ENCODE peak calls at places on chromosomes 11 and 22, in nine cellular contexts. One of them, this sample, is unnamed.

GRCh38 chr11:128305588-128305987 is 281.8 kb downstream of the ETS1 start:
- DNase-seq in spleen: no peak
- DNase-seq in foreskin fibroblast: no peak
- DNase-seq in transverse colon: no peak
- DNase-seq in fibroblast of mammary gland: no peak
- DNase-seq in sigmoid colon: no peak
- DNase-seq in iPS DF 6.9: no peak
- DNase-seq in cardiac muscle cell: no peak
- DNase-seq in cardiac fibroblast: no peak
- DNase-seq in this sample: no peak

GRCh38 chr11:97389270-97389669 is 999.5 kb downstream of the JRKL start:
- DNase-seq in fibroblast of mammary gland: no peak
- DNase-seq in spleen: no peak
- DNase-seq in iPS DF 6.9: no peak
- DNase-seq in cardiac muscle cell: no peak
- DNase-seq in cardiac fibroblast: no peak
- DNase-seq in transverse colon: no peak
- DNase-seq in foreskin fibroblast: no peak
- DNase-seq in sigmoid colon: no peak
- DNase-seq in this sample: no peak

GRCh38 chr11:8168485-8169257 is at the start of gene RIC3:
- DNase-seq in fibroblast of mammary gland: no peak
- DNase-seq in sigmoid colon: peak; percentile 69
- DNase-seq in spleen: peak; percentile 87
- DNase-seq in iPS DF 6.9: peak; percentile 25
- DNase-seq in transverse colon: peak; percentile 30
- DNase-seq in cardiac muscle cell: no peak
- DNase-seq in foreskin fibroblast: no peak
- DNase-seq in cardiac fibroblast: no peak
- DNase-seq in this sample: no peak

GRCh38 chr11:71097506-71098240 is 154.7 kb downstream of the SHANK2 start:
- DNase-seq in iPS DF 6.9: no peak
- DNase-seq in sigmoid colon: no peak
- DNase-seq in transverse colon: no peak
- DNase-seq in spleen: peak; percentile 50
- DNase-seq in cardiac muscle cell: no peak
- DNase-seq in cardiac fibroblast: no peak
- DNase-seq in fibroblast of mammary gland: no peak
- DNase-seq in foreskin fibroblast: no peak
- DNase-seq in this sample: no peak

GRCh38 chr22:37904572-37905533 is 1.2 kb upstream of the MICALL1 start:
- DNase-seq in foreskin fibroblast: peak; percentile 99
- DNase-seq in spleen: no peak
- DNase-seq in cardiac fibroblast: peak; percentile 94
- DNase-seq in fibroblast of mammary gland: peak; percentile 100
- DNase-seq in sigmoid colon: peak; percentile 83
- DNase-seq in cardiac muscle cell: peak; percentile 97
- DNase-seq in iPS DF 6.9: no peak
- DNase-seq in transverse colon: peak; percentile 33
- DNase-seq in this sample: peak; percentile 90

GRCh38 chr11:67320011-67320410 is 16.7 kb downstream of the SSH3 start:
- DNase-seq in spleen: no peak
- DNase-seq in cardiac muscle cell: no peak
- DNase-seq in foreskin fibroblast: no peak
- DNase-seq in cardiac fibroblast: no peak
- DNase-seq in iPS DF 6.9: no peak
- DNase-seq in fibroblast of mammary gland: no peak
- DNase-seq in sigmoid colon: no peak
- DNase-seq in transverse colon: no peak
- DNase-seq in this sample: peak; percentile 31

GRCh38 chr11:116833816-116834534 is 3.4 kb downstream of the APOA1 start:
- DNase-seq in spleen: peak; percentile 54
- DNase-seq in cardiac muscle cell: no peak
- DNase-seq in foreskin fibroblast: no peak
- DNase-seq in transverse colon: no peak
- DNase-seq in iPS DF 6.9: no peak
- DNase-seq in cardiac fibroblast: no peak
- DNase-seq in sigmoid colon: no peak
- DNase-seq in fibroblast of mammary gland: no peak
- DNase-seq in this sample: no peak

GRCh38 chr11:64846998-64847666 is 2.7 kb upstream of the CDC42BPG start:
- DNase-seq in transverse colon: peak; percentile 96
- DNase-seq in cardiac muscle cell: peak; percentile 92
- DNase-seq in sigmoid colon: peak; percentile 96
- DNase-seq in spleen: peak; percentile 99
- DNase-seq in foreskin fibroblast: peak; percentile 95
- DNase-seq in fibroblast of mammary gland: peak; percentile 84
- DNase-seq in cardiac fibroblast: peak; percentile 91
- DNase-seq in iPS DF 6.9: peak; percentile 89
- DNase-seq in this sample: no peak

GRCh38 chr11:17400048-17400775 is 11.8 kb upstream of the KCNJ11 start:
- DNase-seq in cardiac muscle cell: no peak
- DNase-seq in sigmoid colon: no peak
- DNase-seq in fibroblast of mammary gland: no peak
- DNase-seq in transverse colon: no peak
- DNase-seq in iPS DF 6.9: no peak
- DNase-seq in spleen: peak; percentile 75
- DNase-seq in cardiac fibroblast: no peak
- DNase-seq in foreskin fibroblast: no peak
- DNase-seq in this sample: no peak

GRCh38 chr11:125371451-125371935 is 124.6 kb downstream of the FEZ1 start:
- DNase-seq in foreskin fibroblast: no peak
- DNase-seq in spleen: peak; percentile 11
- DNase-seq in fibroblast of mammary gland: no peak
- DNase-seq in transverse colon: no peak
- DNase-seq in sigmoid colon: no peak
- DNase-seq in cardiac muscle cell: no peak
- DNase-seq in cardiac fibroblast: no peak
- DNase-seq in iPS DF 6.9: peak; percentile 81
- DNase-seq in this sample: no peak

GRCh38 chr22:17257578-17257977 is 38.3 kb upstream of the ADA2 start:
- DNase-seq in spleen: no peak
- DNase-seq in transverse colon: no peak
- DNase-seq in foreskin fibroblast: no peak
- DNase-seq in cardiac muscle cell: no peak
- DNase-seq in sigmoid colon: no peak
- DNase-seq in cardiac fibroblast: no peak
- DNase-seq in iPS DF 6.9: no peak
- DNase-seq in fibroblast of mammary gland: no peak
- DNase-seq in this sample: no peak
- H3K4me3 ChIP-seq in spleen: no peak overlapping the region
- H3K4me3 ChIP-seq in transverse colon: no peak overlapping the region
- H3K4me3 ChIP-seq in foreskin fibroblast: no peak overlapping the region
- H3K4me3 ChIP-seq in cardiac muscle cell: no peak overlapping the region
- H3K4me3 ChIP-seq in sigmoid colon: no peak overlapping the region
- H3K4me3 ChIP-seq in cardiac fibroblast: no peak overlapping the region
- H3K4me3 ChIP-seq in iPS DF 6.9: no peak overlapping the region
- H3K4me3 ChIP-seq in fibroblast of mammary gland: no peak overlapping the region
- H3K4me3 ChIP-seq in this sample: no peak overlapping the region

GRCh38 chr11:48028909-48029685 is 48.7 kb downstream of the PTPRJ start:
- DNase-seq in transverse colon: no peak
- DNase-seq in spleen: peak; percentile 77
- DNase-seq in fibroblast of mammary gland: no peak
- DNase-seq in iPS DF 6.9: no peak
- DNase-seq in cardiac muscle cell: no peak
- DNase-seq in cardiac fibroblast: peak; percentile 54
- DNase-seq in sigmoid colon: no peak
- DNase-seq in foreskin fibroblast: peak; percentile 45
- DNase-seq in this sample: no peak
- H3K4me3 ChIP-seq in transverse colon: no peak overlapping the region
- H3K4me3 ChIP-seq in spleen: no peak overlapping the region
- H3K4me3 ChIP-seq in fibroblast of mammary gland: no peak overlapping the region
- H3K4me3 ChIP-seq in iPS DF 6.9: no peak overlapping the region
- H3K4me3 ChIP-seq in cardiac muscle cell: no peak overlapping the region
- H3K4me3 ChIP-seq in cardiac fibroblast: no peak overlapping the region
- H3K4me3 ChIP-seq in sigmoid colon: no peak overlapping the region
- H3K4me3 ChIP-seq in foreskin fibroblast: no peak overlapping the region
- H3K4me3 ChIP-seq in this sample: no peak overlapping the region

GRCh38 chr22:33841281-33842005 is 78.8 kb downstream of the LARGE1 start:
- DNase-seq in cardiac fibroblast: no peak
- DNase-seq in iPS DF 6.9: no peak
- DNase-seq in foreskin fibroblast: no peak
- DNase-seq in spleen: no peak
- DNase-seq in sigmoid colon: no peak
- DNase-seq in transverse colon: no peak
- DNase-seq in cardiac muscle cell: no peak
- DNase-seq in fibroblast of mammary gland: no peak
- DNase-seq in this sample: no peak
- H3K4me3 ChIP-seq in cardiac fibroblast: no peak overlapping the region
- H3K4me3 ChIP-seq in iPS DF 6.9: no peak overlapping the region
- H3K4me3 ChIP-seq in foreskin fibroblast: no peak overlapping the region
- H3K4me3 ChIP-seq in spleen: no peak overlapping the region
- H3K4me3 ChIP-seq in sigmoid colon: no peak overlapping the region
- H3K4me3 ChIP-seq in transverse colon: no peak overlapping the region
- H3K4me3 ChIP-seq in cardiac muscle cell: no peak overlapping the region
- H3K4me3 ChIP-seq in fibroblast of mammary gland: no peak overlapping the region
- H3K4me3 ChIP-seq in this sample: no peak overlapping the region

GRCh38 chr11:7021318-7021717 is 1.0 kb downstream of the NLRP14 start:
- DNase-seq in transverse colon: no peak
- DNase-seq in fibroblast of mammary gland: no peak
- DNase-seq in iPS DF 6.9: no peak
- DNase-seq in cardiac muscle cell: no peak
- DNase-seq in sigmoid colon: no peak
- DNase-seq in foreskin fibroblast: no peak
- DNase-seq in spleen: no peak
- DNase-seq in cardiac fibroblast: no peak
- DNase-seq in this sample: no peak

GRCh38 chr11:7016011-7016410 is 4.1 kb downstream of the ZNF214 start:
- DNase-seq in spleen: no peak
- DNase-seq in foreskin fibroblast: no peak
- DNase-seq in cardiac muscle cell: no peak
- DNase-seq in transverse colon: no peak
- DNase-seq in cardiac fibroblast: no peak
- DNase-seq in sigmoid colon: no peak
- DNase-seq in iPS DF 6.9: no peak
- DNase-seq in fibroblast of mammary gland: no peak
- DNase-seq in this sample: no peak

GRCh38 chr11:7019500-7020182 is 505 bp downstream of the ZNF214 start:
- DNase-seq in fibroblast of mammary gland: peak; percentile 18
- DNase-seq in spleen: no peak
- DNase-seq in foreskin fibroblast: peak; percentile 54
- DNase-seq in transverse colon: peak; percentile 14
- DNase-seq in cardiac muscle cell: peak; percentile 42
- DNase-seq in iPS DF 6.9: no peak
- DNase-seq in cardiac fibroblast: peak; percentile 38
- DNase-seq in sigmoid colon: peak; percentile 71
- DNase-seq in this sample: no peak

DNA sequence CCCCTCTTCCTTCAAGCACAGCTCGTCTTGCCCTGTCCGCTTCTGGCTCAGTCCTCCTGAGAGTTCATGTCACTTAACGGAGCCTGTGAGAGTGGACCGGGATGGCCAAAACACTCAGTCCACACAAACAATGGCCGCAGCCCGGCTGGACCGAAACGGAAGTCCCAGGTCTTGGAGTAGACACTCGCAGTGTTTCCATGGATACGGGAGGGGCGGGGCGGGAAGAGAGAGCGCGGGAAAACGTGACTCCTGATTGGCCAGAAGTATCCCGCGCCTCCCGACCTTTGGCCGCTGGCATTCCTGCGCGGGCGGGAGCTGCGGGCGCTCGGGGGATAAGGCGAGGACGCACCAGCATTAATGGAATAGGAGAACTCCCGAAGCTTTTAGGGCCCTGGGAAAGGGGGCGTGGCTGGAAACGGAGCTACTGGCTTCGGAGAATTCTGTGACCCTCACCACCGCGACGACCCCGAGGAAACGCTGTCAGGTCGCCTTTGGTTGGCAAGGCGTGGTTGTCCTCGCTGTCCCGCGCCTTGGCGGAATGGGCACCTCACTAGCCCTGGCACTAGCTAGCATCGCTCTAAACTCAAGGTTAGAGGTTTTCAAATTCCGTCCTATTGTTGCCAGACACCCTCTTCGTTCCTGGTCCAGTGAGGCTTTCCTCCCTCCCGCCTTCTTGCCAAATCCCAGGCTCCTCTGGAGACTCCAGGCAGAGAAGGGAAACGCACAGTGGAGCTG is at the start of the genes NLRP14 and ZNF214:
- DNase-seq in spleen: no peak
- DNase-seq in cardiac fibroblast: peak; percentile 96
- DNase-seq in fibroblast of mammary gland: peak; percentile 90
- DNase-seq in foreskin fibroblast: peak; percentile 98
- DNase-seq in transverse colon: peak; percentile 94
- DNase-seq in sigmoid colon: peak; percentile 96
- DNase-seq in iPS DF 6.9: peak; percentile 70
- DNase-seq in cardiac muscle cell: peak; percentile 96
- DNase-seq in this sample: peak; percentile 46
- H3K4me3 ChIP-seq in spleen: peak within 1 kb of the TSS; percentile 35
- H3K4me3 ChIP-seq in cardiac fibroblast: peak within 1 kb of the TSS; percentile 64
- H3K4me3 ChIP-seq in fibroblast of mammary gland: peak within 1 kb of the TSS; percentile 93
- H3K4me3 ChIP-seq in foreskin fibroblast: peak within 1 kb of the TSS; percentile 97
- H3K4me3 ChIP-seq in transverse colon: peak within 1 kb of the TSS; percentile 77
- H3K4me3 ChIP-seq in sigmoid colon: peak within 1 kb of the TSS; percentile 74
- H3K4me3 ChIP-seq in iPS DF 6.9: peak within 1 kb of the TSS; percentile 67
- H3K4me3 ChIP-seq in cardiac muscle cell: peak within 1 kb of the TSS; percentile 68
- H3K4me3 ChIP-seq in this sample: peak within 1 kb of the TSS; percentile 84

This sample was measured in AG04449.